ENCODE peak calls at places on chromosomes 13 and 19, in ten cellular contexts. G, O, S, N, L, F, I, X, U and V are unnamed samples.

GRCh38 chr19:51417107-51417806 is at the start of gene SIGLEC10:
- DNase-seq in G (peak), O (no peak), S (no peak), N (peak), L (peak), F (no peak), I (no peak), X (peak), U (peak), V (no peak)

GRCh38 chr13:67353891-67354459 is 123.8 kb upstream of the PCDH9 start:
- DNase-seq in G (no peak), O (no peak), S (no peak), N (peak), L (no peak), F (no peak), I (no peak), X (no peak), U (no peak), V (no peak)

GRCh38 chr13:82698383-82698782 is 1183.9 kb downstream of the SLITRK1 start:
- DNase-seq in G (no peak), O (no peak), S (no peak), N (no peak), L (no peak), F (no peak), I (no peak), X (no peak), U (no peak), V (no peak)

GRCh38 chr19:46955114-46955812 is 64.4 kb upstream of the NPAS1 start:
- DNase-seq in G (no peak), O (no peak), S (peak), N (peak), L (no peak), F (no peak), I (no peak), X (no peak), U (no peak), V (peak)

GRCh38 chr19:33447336-33448158 is 74.0 kb downstream of the CEBPG start:
- DNase-seq in G (peak), O (no peak), S (no peak), N (no peak), L (no peak), F (no peak), I (no peak), X (no peak), U (no peak), V (no peak)

GRCh38 chr19:12666305-12667048 is at the start of the genes MAN2B1 and WDR83:
- DNase-seq in G (peak), O (peak), S (peak), N (peak), L (peak), F (peak), I (peak), X (peak), U (peak), V (peak)

GRCh38 chr13:43522788-43523187 is 264.0 kb downstream of the ENOX1 start:
- DNase-seq in G (no peak), O (no peak), S (peak), N (peak), L (no peak), F (peak), I (no peak), X (no peak), U (no peak), V (no peak)

GRCh38 chr13:110944121-110944967 is 29.5 kb upstream of the ANKRD10 start:
- DNase-seq in G (no peak), O (no peak), S (peak), N (peak), L (no peak), F (peak), I (no peak), X (no peak), U (peak), V (no peak)

GRCh38 chr19:31274266-31274963 is 74.8 kb downstream of the TSHZ3 start:
- DNase-seq in G (no peak), O (no peak), S (no peak), N (no peak), L (no peak), F (no peak), I (no peak), X (no peak), U (no peak), V (no peak)

GRCh38 chr19:1668339-1669123 is 16.1 kb upstream of the TCF3 start:
- DNase-seq in G (no peak), O (no peak), S (no peak), N (peak), L (no peak), F (no peak), I (peak), X (no peak), U (peak), V (no peak)

GRCh38 chr19:5618591-5618990 is 4.0 kb downstream of the SAFB2 start:
- DNase-seq in G (no peak), O (no peak), S (no peak), N (no peak), L (no peak), F (no peak), I (no peak), X (no peak), U (no peak), V (no peak)

GRCh38 chr19:33375156-33375744 is 1.7 kb downstream of the CEBPG start:
- DNase-seq in G (no peak), O (no peak), S (no peak), N (no peak), L (no peak), F (no peak), I (no peak), X (no peak), U (no peak), V (no peak)

GRCh38 chr19:35348909-35349611 is 1.4 kb downstream of the FFAR1 start:
- DNase-seq in G (no peak), O (no peak), S (no peak), N (no peak), L (no peak), F (no peak), I (no peak), X (no peak), U (peak), V (no peak)

GRCh38 chr13:86051134-86052103 is 252.2 kb upstream of the SLITRK6 start:
- DNase-seq in G (no peak), O (no peak), S (no peak), N (no peak), L (no peak), F (peak), I (no peak), X (no peak), U (peak), V (no peak)

GRCh38 chr19:1211494-1212234 is 6.1 kb downstream of the STK11 start:
- DNase-seq in G (peak), O (no peak), S (no peak), N (peak), L (no peak), F (no peak), I (no peak), X (peak), U (peak), V (no peak)

GRCh38 chr19:29810504-29810871 is 1.3 kb upstream of the CCNE1 start:
- DNase-seq in G (no peak), O (no peak), S (peak), N (no peak), L (no peak), F (peak), I (no peak), X (peak), U (no peak), V (no peak)

GRCh38 chr13:20475927-20476691 is 49.5 kb downstream of the CRYL1 start:
- DNase-seq in G (no peak), O (no peak), S (no peak), N (no peak), L (peak), F (no peak), I (no peak), X (no peak), U (peak), V (peak)

GRCh38 chr13:19957320-19958118 is 1.0 kb upstream of the ZMYM2 start:
- DNase-seq in G (peak), O (peak), S (peak), N (peak), L (peak), F (peak), I (peak), X (peak), U (peak), V (peak)

GRCh38 chr19:24062222-24062621 is 24.8 kb upstream of the ZNF254 start:
- DNase-seq in G (no peak), O (no peak), S (peak), N (no peak), L (no peak), F (no peak), I (no peak), X (no peak), U (no peak), V (no peak)

GRCh38 chr19:412356-413355 is 3.7 kb upstream of the C2CD4C start:
- DNase-seq in G (peak), O (no peak), S (no peak), N (no peak), L (no peak), F (no peak), I (peak), X (peak), U (peak), V (no peak)

GRCh38 chr13:42039457-42039945 is 8.9 kb upstream of the DGKH start:
- DNase-seq in G (no peak), O (no peak), S (no peak), N (no peak), L (no peak), F (no peak), I (no peak), X (no peak), U (no peak), V (no peak)

GRCh38 chr19:16075430-16076153 is 703 bp upstream of the TPM4 start:
- DNase-seq in G (no peak), O (no peak), S (peak), N (peak), L (no peak), F (no peak), I (no peak), X (no peak), U (no peak), V (no peak)

GRCh38 chr13:34627905-34628682 is 314.0 kb upstream of the NBEA start:
- DNase-seq in G (no peak), O (no peak), S (no peak), N (no peak), L (no peak), F (no peak), I (no peak), X (no peak), U (no peak), V (no peak)

GRCh38 chr13:42071667-42072419 is 23.4 kb downstream of the DGKH start:
- DNase-seq in G (no peak), O (no peak), S (peak), N (peak), L (no peak), F (no peak), I (no peak), X (no peak), U (no peak), V (no peak)

GRCh38 chr19:50994129-50994528 is 7.3 kb downstream of the KLK8 start:
- DNase-seq in G (no peak), O (no peak), S (no peak), N (no peak), L (no peak), F (no peak), I (no peak), X (no peak), U (no peak), V (no peak)

GRCh38 chr19:2952953-2953481 is 8.2 kb upstream of the ZNF77 start:
- DNase-seq in G (no peak), O (no peak), S (no peak), N (no peak), L (no peak), F (peak), I (peak), X (no peak), U (no peak), V (no peak)

GRCh38 chr13:107192289-107192688 is 624.4 kb upstream of the ARGLU1 start:
- DNase-seq in G (no peak), O (no peak), S (no peak), N (no peak), L (no peak), F (peak), I (no peak), X (no peak), U (peak), V (no peak)